ENCODE peak calls at places on chromosomes 7 and 10, in five cellular contexts. One of them, this sample, is unnamed.

GRCh38 chr10:69326692-69327091 is 48.4 kb downstream of the HK1 start:
- DNase-seq in B cell: no peak
- DNase-seq in fibroblast of mammary gland: no peak
- DNase-seq in AG09309: no peak
- DNase-seq in A673: no peak
- DNase-seq in this sample: no peak

GRCh38 chr7:123622660-123623386 is 21.2 kb downstream of the ASB15 start:
- DNase-seq in fibroblast of mammary gland: no peak
- DNase-seq in AG09309: no peak
- DNase-seq in A673: no peak
- DNase-seq in B cell: no peak
- DNase-seq in this sample: no peak

GRCh38 chr7:171912-172515 is 20.4 kb upstream of the FAM20C start:
- DNase-seq in AG09309: no peak
- DNase-seq in B cell: no peak
- DNase-seq in A673: no peak
- DNase-seq in fibroblast of mammary gland: no peak
- DNase-seq in this sample: no peak

GRCh38 chr7:120987683-120988590 is 574 bp upstream of the CPED1 start:
- DNase-seq in AG09309: peak; percentile 82
- DNase-seq in A673: peak; percentile 92
- DNase-seq in fibroblast of mammary gland: peak; percentile 96
- DNase-seq in B cell: peak; percentile 86
- DNase-seq in this sample: peak; percentile 82

GRCh38 chr10:35219292-35219691 is 92.6 kb downstream of the CREM start:
- DNase-seq in A673: no peak
- DNase-seq in B cell: no peak
- DNase-seq in fibroblast of mammary gland: no peak
- DNase-seq in AG09309: no peak
- DNase-seq in this sample: no peak

GRCh38 chr10:11901454-11902431 is 78.6 kb downstream of the PROSER2 start:
- DNase-seq in B cell: no peak
- DNase-seq in AG09309: no peak
- DNase-seq in A673: no peak
- DNase-seq in fibroblast of mammary gland: no peak
- DNase-seq in this sample: no peak

GRCh38 chr7:54141565-54141964 is 400.6 kb upstream of the VSTM2A start:
- DNase-seq in fibroblast of mammary gland: no peak
- DNase-seq in AG09309: no peak
- DNase-seq in A673: no peak
- DNase-seq in B cell: no peak
- DNase-seq in this sample: no peak

GRCh38 chr7:29926216-29926615 is 63.4 kb downstream of the SCRN1 start:
- DNase-seq in A673: no peak
- DNase-seq in B cell: no peak
- DNase-seq in fibroblast of mammary gland: no peak
- DNase-seq in AG09309: no peak
- DNase-seq in this sample: no peak

GRCh38 chr10:43226851-43227845 is 39.7 kb downstream of the RASGEF1A start:
- DNase-seq in B cell: peak; percentile 17
- DNase-seq in AG09309: no peak
- DNase-seq in fibroblast of mammary gland: no peak
- DNase-seq in A673: no peak
- DNase-seq in this sample: no peak

GRCh38 chr10:77149001-77149400 is 488.6 kb downstream of the KCNMA1 start:
- DNase-seq in AG09309: no peak
- DNase-seq in A673: no peak
- DNase-seq in B cell: no peak
- DNase-seq in fibroblast of mammary gland: no peak
- DNase-seq in this sample: no peak

GRCh38 chr10:86218842-86219241 is 147.8 kb downstream of the GRID1 start:
- DNase-seq in A673: no peak
- DNase-seq in AG09309: no peak
- DNase-seq in B cell: no peak
- DNase-seq in fibroblast of mammary gland: no peak
- DNase-seq in this sample: no peak

GRCh38 chr7:55464422-55464821 is 99.3 kb downstream of the LANCL2 start:
- DNase-seq in fibroblast of mammary gland: no peak
- DNase-seq in AG09309: no peak
- DNase-seq in B cell: no peak
- DNase-seq in A673: no peak
- DNase-seq in this sample: no peak

GRCh38 chr7:2775785-2776184 is 68.3 kb downstream of the GNA12 start:
- DNase-seq in B cell: no peak
- DNase-seq in AG09309: no peak
- DNase-seq in fibroblast of mammary gland: no peak
- DNase-seq in A673: no peak
- DNase-seq in this sample: no peak

GRCh38 chr10:95404864-95405263 is 114.1 kb upstream of the PDLIM1 start:
- DNase-seq in A673: no peak
- DNase-seq in fibroblast of mammary gland: no peak
- DNase-seq in B cell: no peak
- DNase-seq in AG09309: no peak
- DNase-seq in this sample: no peak

GRCh38 chr10:61899997-61900828 is 1.3 kb upstream of the ARID5B start:
- DNase-seq in B cell: peak; percentile 79
- DNase-seq in AG09309: peak; percentile 52
- DNase-seq in fibroblast of mammary gland: peak; percentile 86
- DNase-seq in A673: peak; percentile 93
- DNase-seq in this sample: peak; percentile 40

GRCh38 chr10:23695825-23696420 is 257.0 kb downstream of the OTUD1 start:
- DNase-seq in fibroblast of mammary gland: no peak
- DNase-seq in AG09309: no peak
- DNase-seq in B cell: no peak
- DNase-seq in A673: no peak
- DNase-seq in this sample: no peak

GRCh38 chr10:126598009-126598408 is 72.5 kb downstream of the C10orf90 start:
- DNase-seq in A673: peak; percentile 63
- DNase-seq in B cell: no peak
- DNase-seq in AG09309: no peak
- DNase-seq in fibroblast of mammary gland: peak; percentile 59
- DNase-seq in this sample: peak; percentile 11

GRCh38 chr10:8273749-8274148 is 219.3 kb downstream of the GATA3 start:
- DNase-seq in A673: no peak
- DNase-seq in AG09309: no peak
- DNase-seq in B cell: no peak
- DNase-seq in fibroblast of mammary gland: no peak
- DNase-seq in this sample: no peak

GRCh38 chr10:127910464-127910770 is 3.5 kb downstream of the PTPRE start:
- DNase-seq in B cell: no peak
- DNase-seq in fibroblast of mammary gland: peak; percentile 31
- DNase-seq in A673: no peak
- DNase-seq in AG09309: no peak
- DNase-seq in this sample: no peak

GRCh38 chr7:32659853-32660252 is 164.6 kb downstream of the AVL9 start:
- DNase-seq in fibroblast of mammary gland: no peak
- DNase-seq in A673: no peak
- DNase-seq in AG09309: no peak
- DNase-seq in B cell: no peak
- DNase-seq in this sample: no peak

GRCh38 chr10:42482411-42482810 is 156.0 kb downstream of the ZNF33B start:
- DNase-seq in fibroblast of mammary gland: peak; percentile 0
- DNase-seq in B cell: no peak
- DNase-seq in AG09309: peak; percentile 46
- DNase-seq in A673: no peak
- DNase-seq in this sample: no peak

GRCh38 chr7:125661006-125661405 is 731.4 kb upstream of the POT1 start:
- DNase-seq in B cell: no peak
- DNase-seq in fibroblast of mammary gland: no peak
- DNase-seq in A673: no peak
- DNase-seq in AG09309: no peak
- DNase-seq in this sample: no peak

GRCh38 chr7:42964849-42965805 is 33.0 kb downstream of the MRPL32 start:
- DNase-seq in B cell: no peak
- DNase-seq in A673: no peak
- DNase-seq in AG09309: no peak
- DNase-seq in fibroblast of mammary gland: peak; percentile 68
- DNase-seq in this sample: no peak

GRCh38 chr10:73916761-73917470 is 6.0 kb downstream of the PLAU start:
- DNase-seq in B cell: no peak
- DNase-seq in A673: no peak
- DNase-seq in fibroblast of mammary gland: no peak
- DNase-seq in AG09309: no peak
- DNase-seq in this sample: no peak

GRCh38 chr7:36312064-36312914 is 77.4 kb upstream of the ANLN start:
- DNase-seq in AG09309: no peak
- DNase-seq in A673: no peak
- DNase-seq in fibroblast of mammary gland: no peak
- DNase-seq in B cell: no peak
- DNase-seq in this sample: peak; percentile 50
- TF ChIP-seq CTCF in AG09309: peak; percentile 15
- TF ChIP-seq CTCF in A673: no peak
- TF ChIP-seq CTCF in fibroblast of mammary gland: no peak
- TF ChIP-seq CTCF in B cell: peak; percentile 14
- TF ChIP-seq CTCF in this sample: peak; percentile 33

GRCh38 chr7:27564881-27565482 is 97.7 kb downstream of the HIBADH start:
- DNase-seq in fibroblast of mammary gland: no peak
- DNase-seq in A673: no peak
- DNase-seq in B cell: no peak
- DNase-seq in AG09309: no peak
- DNase-seq in this sample: no peak

GRCh38 chr7:27555670-27556069 is 107.0 kb downstream of the HIBADH start:
- DNase-seq in B cell: no peak
- DNase-seq in A673: no peak
- DNase-seq in fibroblast of mammary gland: no peak
- DNase-seq in AG09309: no peak
- DNase-seq in this sample: no peak

GRCh38 chr7:27554826-27555225 is 107.9 kb downstream of the HIBADH start:
- DNase-seq in fibroblast of mammary gland: no peak
- DNase-seq in B cell: no peak
- DNase-seq in A673: no peak
- DNase-seq in AG09309: no peak
- DNase-seq in this sample: no peak

GRCh38 chr7:27560706-27561235 is 101.9 kb downstream of the HIBADH start:
- DNase-seq in fibroblast of mammary gland: peak; percentile 87
- DNase-seq in B cell: no peak
- DNase-seq in A673: no peak
- DNase-seq in AG09309: peak; percentile 67
- DNase-seq in this sample: no peak
- TF ChIP-seq CTCF in fibroblast of mammary gland: peak; percentile 31
- TF ChIP-seq CTCF in B cell: no peak
- TF ChIP-seq CTCF in A673: no peak
- TF ChIP-seq CTCF in AG09309: peak; percentile 18
- TF ChIP-seq CTCF in this sample: no peak

GRCh38 chr10:50393784-50394183 is 142.5 kb upstream of the ASAH2 start:
- DNase-seq in B cell: no peak
- DNase-seq in AG09309: no peak
- DNase-seq in A673: no peak
- DNase-seq in fibroblast of mammary gland: peak; percentile 74
- DNase-seq in this sample: no peak
- TF ChIP-seq CTCF in B cell: no peak
- TF ChIP-seq CTCF in AG09309: no peak
- TF ChIP-seq CTCF in A673: no peak
- TF ChIP-seq CTCF in fibroblast of mammary gland: no peak
- TF ChIP-seq CTCF in this sample: no peak

DNA sequence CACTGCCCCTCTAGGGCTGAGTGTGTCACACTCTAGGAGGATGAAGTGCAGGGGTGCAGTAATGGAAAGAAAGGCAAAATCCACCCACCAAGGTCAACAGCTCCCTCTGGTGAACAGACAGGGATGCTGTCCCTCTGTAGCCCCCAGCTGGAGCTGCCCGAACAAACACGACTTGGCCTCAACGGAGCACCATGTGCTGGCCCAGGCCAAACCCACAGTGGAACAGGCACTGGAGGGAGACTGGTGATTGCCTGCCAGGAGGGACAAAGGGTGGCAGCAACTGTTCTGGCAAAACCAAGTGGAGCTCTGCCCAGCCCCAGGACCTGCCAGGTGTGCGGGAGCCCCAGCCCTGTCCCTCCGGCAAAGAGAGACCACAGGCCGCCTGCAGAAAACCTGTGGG is 20.7 kb downstream of the PDIA4 start:
- DNase-seq in AG09309: no peak
- DNase-seq in A673: no peak
- DNase-seq in fibroblast of mammary gland: no peak
- DNase-seq in B cell: no peak
- DNase-seq in this sample: no peak
- TF ChIP-seq CTCF in AG09309: peak; percentile 29
- TF ChIP-seq CTCF in A673: peak; percentile 26
- TF ChIP-seq CTCF in fibroblast of mammary gland: peak; percentile 16
- TF ChIP-seq CTCF in B cell: no peak
- TF ChIP-seq CTCF in this sample: peak; percentile 11

GRCh38 chr10:132446661-132447445 is 49.9 kb downstream of the PWWP2B start:
- DNase-seq in AG09309: no peak
- DNase-seq in A673: peak; percentile 82
- DNase-seq in B cell: peak; percentile 68
- DNase-seq in fibroblast of mammary gland: peak; percentile 14
- DNase-seq in this sample: peak; percentile 60
- TF ChIP-seq CTCF in AG09309: peak; percentile 63
- TF ChIP-seq CTCF in A673: peak; percentile 46
- TF ChIP-seq CTCF in B cell: peak; percentile 54
- TF ChIP-seq CTCF in fibroblast of mammary gland: peak; percentile 26
- TF ChIP-seq CTCF in this sample: peak; percentile 32

DNA sequence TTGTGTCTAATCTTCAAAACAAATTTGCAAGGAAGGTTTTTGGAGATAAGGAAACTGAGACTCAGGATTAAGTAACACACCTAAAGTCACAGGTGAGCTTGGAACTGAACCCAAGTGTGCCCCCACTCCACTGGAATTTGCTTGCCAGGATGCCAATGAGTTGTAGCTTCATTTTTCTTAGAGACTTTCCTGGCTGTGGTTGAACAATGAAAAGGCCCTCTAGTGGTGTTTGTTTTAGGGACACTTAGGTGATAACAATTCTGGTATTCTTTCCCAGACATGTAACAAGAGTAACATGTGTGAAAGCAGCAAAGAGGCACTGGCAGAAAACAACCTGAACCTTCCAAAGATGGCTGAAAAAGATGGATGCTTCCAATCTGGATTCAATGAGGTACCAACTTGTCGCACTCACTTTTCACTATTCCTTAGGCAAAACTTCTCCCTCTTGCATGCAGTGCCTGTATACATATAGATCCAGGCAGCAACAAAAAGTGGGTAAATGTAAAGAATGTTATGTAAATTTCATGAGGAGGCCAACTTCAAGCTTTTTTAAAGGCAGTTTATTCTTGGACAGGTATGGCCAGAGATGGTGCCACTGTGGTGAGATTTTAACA is 1.5 kb downstream of the IL6 start:
- DNase-seq in A673: peak; percentile 65
- DNase-seq in B cell: no peak
- DNase-seq in fibroblast of mammary gland: peak; percentile 63
- DNase-seq in AG09309: no peak
- DNase-seq in this sample: peak; percentile 51
- TF ChIP-seq CTCF in A673: peak; percentile 60
- TF ChIP-seq CTCF in B cell: peak; percentile 59
- TF ChIP-seq CTCF in fibroblast of mammary gland: peak; percentile 50
- TF ChIP-seq CTCF in AG09309: peak; percentile 51
- TF ChIP-seq CTCF in this sample: peak; percentile 62

This sample was measured in GM13977.